ENCODE peak calls at places on chromosomes 5 and 9, in eight cellular contexts. D is BJ; F is effector memory CD4-positive, alpha-beta T cell; E is psoas muscle; Y is transverse colon; L is bronchial epithelial cell; X is neural progenitor cell; A is left ventricle myocardium inferior. H is an unnamed sample.

GRCh38 chr9:136249881-136250559 is 4.4 kb upstream of the QSOX2 start:
- DNase-seq in D (no peak), F (no peak), E (no peak), Y (no peak), L (no peak), X (no peak), A (no peak), H (no peak)

GRCh38 chr5:39721394-39721793 is 296.6 kb upstream of the DAB2 start:
- DNase-seq in D (no peak), F (no peak), E (no peak), Y (no peak), L (no peak), X (no peak), A (no peak), H (peak; percentile 8)

GRCh38 chr5:140821375-140822280 is at the start of gene PCDHA5:
- DNase-seq in D (no peak), F (no peak), E (no peak), Y (no peak), L (peak; percentile 13), X (no peak), A (no peak), H (no peak)

GRCh38 chr5:78984611-78985406 is at the start of gene ARSB:
- DNase-seq in D (peak; percentile 44), F (peak; percentile 65), E (peak; percentile 82), Y (peak; percentile 91), L (peak; percentile 67), X (peak; percentile 94), A (peak; percentile 86), H (peak; percentile 95)

GRCh38 chr5:172953776-172954189 is 5.4 kb upstream of the RPL26L1 start:
- DNase-seq in D (peak; percentile 93), F (no peak), E (no peak), Y (no peak), L (peak; percentile 88), X (no peak), A (no peak), H (peak; percentile 20)

GRCh38 chr5:166596043-166596442 is 1695.4 kb upstream of the WWC1 start:
- DNase-seq in D (no peak), F (no peak), E (no peak), Y (no peak), L (no peak), X (no peak), A (no peak), H (no peak)

GRCh38 chr5:168179185-168179584 is 112.3 kb upstream of the WWC1 start:
- DNase-seq in D (no peak), F (no peak), E (no peak), Y (no peak), L (peak; percentile 17), X (no peak), A (no peak), H (no peak)

GRCh38 chr5:72702881-72703434 is 113.5 kb upstream of the TNPO1 start:
- DNase-seq in D (no peak), F (no peak), E (no peak), Y (no peak), L (no peak), X (no peak), A (no peak), H (no peak)

GRCh38 chr5:74212336-74212735 is 428.2 kb downstream of the ENC1 start:
- DNase-seq in D (no peak), F (no peak), E (no peak), Y (peak; percentile 11), L (peak; percentile 43), X (peak; percentile 46), A (no peak), H (peak; percentile 48)

GRCh38 chr9:36867241-36867640 is 166.8 kb downstream of the PAX5 start:
- DNase-seq in D (no peak), F (no peak), E (no peak), Y (no peak), L (no peak), X (no peak), A (no peak), H (no peak)

GRCh38 chr9:7137571-7137970 is 379.8 kb downstream of the KDM4C start:
- DNase-seq in D (no peak), F (no peak), E (no peak), Y (no peak), L (no peak), X (no peak), A (no peak), H (no peak)

GRCh38 chr9:95044731-95045508 is 272.6 kb downstream of the FANCC start:
- DNase-seq in D (no peak), F (no peak), E (peak; percentile 52), Y (peak; percentile 38), L (peak; percentile 69), X (peak; percentile 91), A (peak; percentile 53), H (peak; percentile 90)

GRCh38 chr5:116521173-116521872 is 53.3 kb downstream of the SEMA6A start:
- DNase-seq in D (no peak), F (no peak), E (peak; percentile 17), Y (no peak), L (peak; percentile 40), X (no peak), A (peak; percentile 46), H (no peak)

GRCh38 chr5:124061663-124062062 is 549.7 kb downstream of the CSNK1G3 start:
- DNase-seq in D (no peak), F (no peak), E (no peak), Y (peak; percentile 16), L (peak; percentile 29), X (no peak), A (no peak), H (no peak)

GRCh38 chr9:81032030-81032572 is 657.2 kb downstream of the TLE1 start:
- DNase-seq in D (peak; percentile 23), F (no peak), E (no peak), Y (no peak), L (peak; percentile 87), X (no peak), A (no peak), H (no peak)

GRCh38 chr5:173791878-173792277 is 96.3 kb upstream of the CPEB4 start:
- DNase-seq in D (no peak), F (no peak), E (no peak), Y (no peak), L (no peak), X (no peak), A (no peak), H (no peak)

GRCh38 chr9:133869674-133870419 is 122.3 kb downstream of the VAV2 start:
- DNase-seq in D (no peak), F (no peak), E (no peak), Y (no peak), L (no peak), X (no peak), A (no peak), H (no peak)

GRCh38 chr5:82320971-82321370 is 42.8 kb upstream of the RPS23 start:
- DNase-seq in D (no peak), F (no peak), E (no peak), Y (no peak), L (no peak), X (no peak), A (no peak), H (no peak)

DNA sequence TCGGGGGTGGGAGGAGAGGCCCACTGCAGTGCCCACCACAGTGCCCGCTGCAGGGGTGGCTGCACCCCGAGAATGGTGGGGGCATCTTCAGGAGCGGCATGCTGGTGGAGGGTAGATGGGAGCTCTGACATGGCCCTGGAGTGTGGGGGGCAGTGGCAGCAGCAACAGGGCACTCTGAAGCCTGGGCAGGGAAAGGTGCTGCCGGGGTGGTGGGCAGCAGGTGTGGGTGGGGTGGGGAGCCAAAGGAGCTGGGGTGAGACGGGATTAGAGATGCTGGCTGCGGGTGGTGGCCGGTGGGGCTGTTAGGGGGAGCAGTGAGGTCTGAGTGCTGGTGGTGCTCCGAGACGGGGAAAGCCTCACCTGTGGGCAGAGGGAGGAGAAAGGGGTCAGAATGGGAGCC is 18.0 kb downstream of the FAM193B start:
- DNase-seq in D (no peak), F (no peak), E (no peak), Y (no peak), L (no peak), X (no peak), A (no peak), H (no peak)
- H3K36me3 ChIP-seq in D (peaks cover 21% of the 10 kb centered on the region), F (peaks cover 52% of the 10 kb centered on the region), E (peaks cover 2% of the 10 kb centered on the region), Y (no peaks in the 10 kb centered on the region), L (peaks cover 27% of the 10 kb centered on the region), X (no peaks in the 10 kb centered on the region), A (peaks cover 59% of the 10 kb centered on the region), H (peaks cover 36% of the 10 kb centered on the region)

GRCh38 chr5:147387109-147387508 is 122.8 kb downstream of the DPYSL3 start:
- DNase-seq in D (no peak), F (no peak), E (no peak), Y (no peak), L (no peak), X (no peak), A (no peak), H (no peak)

GRCh38 chr5:147381555-147381954 is 128.3 kb downstream of the DPYSL3 start:
- DNase-seq in D (no peak), F (no peak), E (no peak), Y (no peak), L (no peak), X (no peak), A (no peak), H (no peak)

GRCh38 chr5:147377685-147378084 is 132.2 kb downstream of the DPYSL3 start:
- DNase-seq in D (no peak), F (no peak), E (no peak), Y (no peak), L (no peak), X (no peak), A (no peak), H (no peak)

GRCh38 chr5:147384346-147385193 is 125.3 kb downstream of the DPYSL3 start:
- DNase-seq in D (no peak), F (no peak), E (no peak), Y (no peak), L (no peak), X (peak; percentile 46), A (no peak), H (no peak)

GRCh38 chr5:147382776-147383175 is 127.1 kb downstream of the DPYSL3 start:
- DNase-seq in D (no peak), F (no peak), E (no peak), Y (no peak), L (no peak), X (no peak), A (no peak), H (no peak)
- H3K4me3 ChIP-seq in D (peak overlapping the region; percentile 48), F (no peak overlapping the region), E (peak overlapping the region; percentile 29), Y (peak overlapping the region; percentile 13), L (no peak overlapping the region), X (no peak overlapping the region), A (peak overlapping the region; percentile 60), H (no peak overlapping the region)

GRCh38 chr9:127283917-127284316 is 19.3 kb downstream of the GARNL3 start:
- DNase-seq in D (no peak), F (no peak), E (peak; percentile 28), Y (peak; percentile 21), L (peak; percentile 30), X (peak; percentile 21), A (no peak), H (peak; percentile 19)
- H3K27me3 ChIP-seq in D (no peaks in the 10 kb centered on the region), F (no peaks in the 10 kb centered on the region), E (no peaks in the 10 kb centered on the region), Y (no peaks in the 10 kb centered on the region), L (no peaks in the 10 kb centered on the region), X (no peaks in the 10 kb centered on the region), A (no peaks in the 10 kb centered on the region), H (no peaks in the 10 kb centered on the region)

GRCh38 chr5:77768978-77769377 is 7.2 kb downstream of the TBCA start:
- DNase-seq in D (no peak), F (no peak), E (no peak), Y (no peak), L (no peak), X (no peak), A (no peak), H (no peak)
- H3K36me3 ChIP-seq in D (peaks cover 2% of the 10 kb centered on the region), F (peaks cover 5% of the 10 kb centered on the region), E (peaks cover 3% of the 10 kb centered on the region), Y (no peaks in the 10 kb centered on the region), L (peaks cover 2% of the 10 kb centered on the region), X (no peaks in the 10 kb centered on the region), A (peaks cover 10% of the 10 kb centered on the region), H (peaks cover 4% of the 10 kb centered on the region)

H was measured in H7.